ENCODE peak calls at places on chromosome 21, in seven cellular contexts. Q is stimulated activated CD8-positive, alpha-beta memory T cell treated with anti-CD3 and anti-CD28 coated beads, Interleukin-4, amount 100 ng/mL, for 4 hours; C is fibroblast of mammary gland; J is HEK293T; X is DMS53; I is retina; H is cardiac muscle cell. R is an unnamed sample.

GRCh38 chr21:15422761-15423160 is 307.0 kb upstream of the USP25 start:
- DNase-seq in Q (no peak), C (peak; percentile 89), J (no peak), X (no peak), I (no peak), H (no peak), R (no peak)

GRCh38 chr21:42701706-42702456 is 48.5 kb downstream of the PDE9A start:
- DNase-seq in Q (no peak), C (no peak), J (no peak), X (no peak), I (no peak), H (no peak), R (no peak)

GRCh38 chr21:21003701-21004100 is 5.5 kb downstream of the NCAM2 start:
- DNase-seq in Q (no peak), C (peak; percentile 50), J (peak; percentile 15), X (peak; percentile 60), I (no peak), H (peak; percentile 49), R (no peak)

GRCh38 chr21:27108228-27108627 is 141.3 kb upstream of the ADAMTS5 start:
- DNase-seq in Q (no peak), C (no peak), J (no peak), X (no peak), I (no peak), H (no peak), R (no peak)

GRCh38 chr21:44402323-44403105 is 49.1 kb downstream of the TRPM2 start:
- DNase-seq in Q (no peak), C (no peak), J (no peak), X (no peak), I (no peak), H (no peak), R (no peak)

GRCh38 chr21:30713786-30714185 is 4.8 kb downstream of the KRTAP21-3 start:
- DNase-seq in Q (no peak), C (no peak), J (no peak), X (no peak), I (no peak), H (no peak), R (no peak)

GRCh38 chr21:32641715-32642698 is 29.8 kb upstream of the CFAP298 start:
- DNase-seq in Q (no peak), C (no peak), J (no peak), X (no peak), I (no peak), H (no peak), R (no peak)

GRCh38 chr21:15686506-15686905 is 43.3 kb upstream of the USP25 start:
- DNase-seq in Q (no peak), C (no peak), J (no peak), X (no peak), I (no peak), H (no peak), R (no peak)

GRCh38 chr21:33496345-33496744 is 4.8 kb upstream of the DNAJC28 start:
- DNase-seq in Q (no peak), C (no peak), J (no peak), X (no peak), I (no peak), H (no peak), R (no peak)

GRCh38 chr21:44555200-44555875 is 3.3 kb downstream of the KRTAP10-3 start:
- DNase-seq in Q (no peak), C (no peak), J (peak; percentile 3), X (no peak), I (no peak), H (no peak), R (no peak)